ENCODE peak calls at places on chromosomes 13 and 19, in nine cellular contexts. D is choroid plexus epithelial cell, O is astrocyte of the cerebellum, Y is right atrium auricular region, K is H54, E is LNCaP clone FGC, C is heart right ventricle, G is ovary, X is NCI-H1436. J is an unnamed sample.

GRCh38 chr13:67230774-67231480 is 791 bp upstream of the PCDH9 start:
- DNase-seq in E (no peak), K (peak), X (no peak), Y (no peak), D (peak), C (peak), O (peak), G (peak), J (peak)

GRCh38 chr19:13339869-13340268 is 166.4 kb downstream of the CACNA1A start:
- DNase-seq in X (no peak), C (no peak), O (no peak), E (no peak), G (no peak), K (no peak), D (no peak), Y (no peak), J (no peak)

GRCh38 chr19:15432629-15433518 is 14.1 kb upstream of the AKAP8L start:
- DNase-seq in K (peak), X (peak), O (peak), G (peak), C (peak), D (peak), E (no peak), Y (peak), J (peak)

GRCh38 chr19:13029893-13030292 is 34.6 kb downstream of the NFIX start:
- DNase-seq in G (no peak), D (no peak), K (no peak), Y (no peak), E (no peak), X (peak), O (no peak), C (no peak), J (no peak)

GRCh38 chr19:23525265-23525862 is 130.1 kb upstream of the ZNF91 start:
- DNase-seq in D (no peak), E (no peak), O (no peak), C (no peak), Y (no peak), X (no peak), K (no peak), G (no peak), J (no peak)

GRCh38 chr19:44050740-44051653 is 839 bp upstream of the ZNF223 start:
- DNase-seq in O (no peak), K (no peak), E (no peak), D (peak), Y (no peak), X (peak), G (no peak), C (no peak), J (no peak)

GRCh38 chr19:16366433-16367268 is 42.0 kb downstream of the KLF2 start:
- DNase-seq in C (no peak), O (no peak), E (no peak), X (no peak), G (no peak), D (no peak), Y (no peak), K (no peak), J (no peak)

GRCh38 chr13:41458187-41458938 is 1.0 kb downstream of the RGCC start:
- DNase-seq in Y (no peak), D (no peak), O (no peak), E (no peak), K (no peak), X (no peak), C (peak), G (no peak), J (no peak)

GRCh38 chr13:109160887-109161669 is 531.7 kb downstream of the MYO16 start:
- DNase-seq in G (no peak), D (no peak), E (no peak), Y (no peak), K (no peak), X (no peak), C (no peak), O (no peak), J (no peak)

GRCh38 chr13:76383671-76384461 is 502.3 kb downstream of the KCTD12 start:
- DNase-seq in C (no peak), D (peak), K (no peak), X (no peak), E (peak), Y (no peak), G (no peak), O (peak), J (peak)

GRCh38 chr19:13109361-13110098 is 6.9 kb upstream of the LYL1 start:
- DNase-seq in X (no peak), O (no peak), C (no peak), D (no peak), E (no peak), K (no peak), G (no peak), Y (no peak), J (no peak)

GRCh38 chr13:34627905-34628682 is 314.0 kb upstream of the NBEA start:
- DNase-seq in C (no peak), G (no peak), K (no peak), Y (no peak), D (no peak), O (no peak), X (no peak), E (no peak), J (no peak)

GRCh38 chr19:1945899-1946298 is 4.9 kb downstream of the CSNK1G2 start:
- DNase-seq in G (no peak), X (peak), C (no peak), O (no peak), E (no peak), D (peak), Y (no peak), K (peak), J (peak)

GRCh38 chr19:57841364-57841763 is 8.3 kb upstream of the ZNF587 start:
- DNase-seq in K (no peak), O (no peak), X (no peak), G (no peak), E (no peak), C (no peak), D (peak), Y (no peak), J (no peak)

GRCh38 chr13:107586216-107586615 is 629.1 kb downstream of the LIG4 start:
- DNase-seq in E (no peak), X (no peak), C (no peak), Y (no peak), K (no peak), O (no peak), G (no peak), D (peak), J (no peak)

GRCh38 chr19:41521860-41522555 is 54.0 kb upstream of the CEACAM21 start:
- DNase-seq in Y (no peak), X (no peak), K (no peak), C (peak), D (no peak), E (no peak), O (no peak), G (no peak), J (no peak)

GRCh38 chr13:71870036-71870435 is 3.0 kb upstream of the DACH1 start:
- DNase-seq in K (no peak), O (no peak), G (no peak), D (no peak), X (no peak), Y (no peak), C (no peak), E (no peak), J (no peak)

GRCh38 chr13:27774169-27774568 is 18.1 kb upstream of the GSX1 start:
- DNase-seq in X (no peak), Y (no peak), D (no peak), K (no peak), E (no peak), C (no peak), O (no peak), G (no peak), J (no peak)

GRCh38 chr19:41264581-41265375 is 606 bp downstream of the HNRNPUL1 start:
- DNase-seq in K (peak), O (no peak), Y (no peak), E (no peak), D (peak), X (peak), G (peak), C (peak), J (peak)

GRCh38 chr13:101303512-101303911 is 112.8 kb downstream of the NALCN start:
- DNase-seq in D (no peak), C (no peak), K (no peak), E (no peak), Y (no peak), X (no peak), G (no peak), O (no peak), J (no peak)

GRCh38 chr13:33863390-33863789 is 45.4 kb downstream of the RFC3 start:
- DNase-seq in C (no peak), X (no peak), O (no peak), D (no peak), K (no peak), E (no peak), Y (no peak), G (no peak), J (no peak)

GRCh38 chr13:109483369-109483768 is 303.0 kb downstream of the IRS2 start:
- DNase-seq in Y (no peak), E (no peak), C (no peak), X (no peak), G (no peak), K (no peak), O (no peak), D (no peak), J (no peak)

GRCh38 chr19:44741258-44741731 is 7.2 kb upstream of the BCL3 start:
- DNase-seq in O (no peak), X (no peak), E (no peak), C (no peak), Y (no peak), K (no peak), D (no peak), G (no peak), J (no peak)

J was measured in COLO829.